ENCODE peak calls at places on chromosomes 5 and 9, in ten cellular contexts. M is psoas muscle; T is tibial artery; I is A549; B is hepatocyte; A is OCI-LY7; C is uterus; W is ovary; K is CD4-positive, CD25-positive, alpha-beta regulatory T cell; L is left ventricle myocardium inferior. D is an unnamed sample.

GRCh38 chr5:145965804-145966203 is 29.4 kb downstream of the SH3RF2 start:
- DNase-seq in M (no peak), T (no peak), I (no peak), B (no peak), A (no peak), C (no peak), W (no peak), K (no peak), L (no peak), D (no peak)

GRCh38 chr5:178624626-178625546 is 2.0 kb downstream of the CLK4 start:
- DNase-seq in M (no peak), T (no peak), I (no peak), B (no peak), A (no peak), C (no peak), W (no peak), K (no peak), L (no peak), D (no peak)

GRCh38 chr5:56686337-56687198 is 128.8 kb upstream of the MAP3K1 start:
- DNase-seq in M (no peak), T (no peak), I (no peak), B (no peak), A (peak; percentile 90), C (no peak), W (no peak), K (no peak), L (no peak), D (no peak)

GRCh38 chr5:128216860-128217531 is 133.4 kb downstream of the SLC12A2 start:
- DNase-seq in M (no peak), T (peak; percentile 31), I (no peak), B (no peak), A (no peak), C (no peak), W (no peak), K (no peak), L (peak; percentile 28), D (no peak)

GRCh38 chr9:81557957-81558791 is 131.2 kb downstream of the TLE1 start:
- DNase-seq in M (no peak), T (no peak), I (no peak), B (no peak), A (no peak), C (peak; percentile 52), W (no peak), K (no peak), L (no peak), D (no peak)

GRCh38 chr5:136053336-136054121 is 24.7 kb downstream of the TGFBI start:
- DNase-seq in M (peak; percentile 72), T (peak; percentile 85), I (peak; percentile 95), B (peak; percentile 91), A (no peak), C (no peak), W (no peak), K (no peak), L (no peak), D (peak; percentile 91)

GRCh38 chr9:84773023-84773422 is 103.5 kb downstream of the NTRK2 start:
- DNase-seq in M (no peak), T (no peak), I (no peak), B (no peak), A (no peak), C (no peak), W (no peak), K (no peak), L (no peak), D (no peak)

GRCh38 chr5:135993894-135994514 is 34.8 kb upstream of the TGFBI start:
- DNase-seq in M (no peak), T (no peak), I (peak; percentile 78), B (peak; percentile 45), A (no peak), C (peak; percentile 44), W (no peak), K (no peak), L (no peak), D (no peak)

GRCh38 chr9:100426532-100427365 is at the start of gene MSANTD3:
- DNase-seq in M (peak; percentile 81), T (peak; percentile 35), I (peak; percentile 77), B (peak; percentile 90), A (peak; percentile 81), C (peak; percentile 51), W (peak; percentile 61), K (peak; percentile 46), L (peak; percentile 74), D (peak; percentile 60)

GRCh38 chr9:93636172-93636661 is 59.8 kb downstream of the PHF2 start:
- DNase-seq in M (no peak), T (no peak), I (no peak), B (no peak), A (no peak), C (no peak), W (peak; percentile 9), K (no peak), L (no peak), D (peak; percentile 30)

DNA sequence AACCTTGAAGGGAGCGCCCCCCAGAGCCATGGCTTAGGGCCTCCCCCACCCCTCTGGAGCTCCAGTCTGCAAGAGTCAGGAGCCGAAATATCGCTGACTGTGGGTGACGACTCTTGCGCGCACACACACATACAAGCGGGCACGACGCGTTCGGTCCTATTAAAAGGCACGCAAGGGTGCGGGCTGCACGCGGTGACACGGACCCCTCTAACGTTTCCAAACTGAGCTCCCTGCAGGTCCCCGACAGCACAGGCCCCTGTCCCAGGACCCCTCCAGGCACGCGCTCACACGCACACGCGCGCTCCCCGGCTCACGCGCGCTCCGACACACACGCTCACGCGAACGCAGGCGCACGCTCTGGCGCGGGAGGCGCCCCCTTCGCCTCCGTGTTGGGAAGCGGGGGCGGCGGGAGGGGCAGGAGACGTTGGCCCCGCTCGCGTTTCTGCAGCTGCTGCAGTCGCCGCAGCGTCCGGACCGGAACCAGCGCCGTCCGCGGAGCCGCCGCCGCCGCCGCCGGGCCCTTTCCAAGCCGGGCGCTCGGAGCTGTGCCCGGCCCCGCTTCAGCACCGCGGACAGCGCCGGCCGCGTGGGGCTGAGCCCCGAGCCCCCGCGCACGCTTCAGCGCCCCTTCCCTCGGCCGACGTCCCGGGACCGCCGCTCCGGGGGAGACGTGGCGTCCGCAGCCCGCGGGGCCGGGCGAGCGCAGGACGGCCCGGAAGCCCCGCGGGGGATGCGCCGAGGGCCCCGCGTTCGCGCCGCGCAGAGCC is at the start of gene GRIN1:
- DNase-seq in M (no peak), T (no peak), I (no peak), B (peak; percentile 80), A (no peak), C (no peak), W (no peak), K (no peak), L (no peak), D (no peak)
- H3K4me3 ChIP-seq in M (peak within 1 kb of the TSS; percentile 15), T (no peak within 1 kb of the TSS), I (no peak within 1 kb of the TSS), B (no peak within 1 kb of the TSS), A (no peak within 1 kb of the TSS), C (no peak within 1 kb of the TSS), W (no peak within 1 kb of the TSS), K (no peak within 1 kb of the TSS), L (peak within 1 kb of the TSS; percentile 49), D (no peak within 1 kb of the TSS)

GRCh38 chr9:127537014-127537413 is 75.1 kb upstream of the STXBP1 start:
- DNase-seq in M (no peak), T (no peak), I (no peak), B (no peak), A (no peak), C (no peak), W (no peak), K (no peak), L (no peak), D (no peak)
- H3K27ac ChIP-seq in M (no peak overlapping the region), T (peak overlapping the region; percentile 56), I (no peak overlapping the region), B (peak overlapping the region; percentile 48), A (no peak overlapping the region), C (peak overlapping the region; percentile 84), W (peak overlapping the region; percentile 49), K (no peak overlapping the region), L (peak overlapping the region; percentile 18), D (peak overlapping the region; percentile 84)

DNA sequence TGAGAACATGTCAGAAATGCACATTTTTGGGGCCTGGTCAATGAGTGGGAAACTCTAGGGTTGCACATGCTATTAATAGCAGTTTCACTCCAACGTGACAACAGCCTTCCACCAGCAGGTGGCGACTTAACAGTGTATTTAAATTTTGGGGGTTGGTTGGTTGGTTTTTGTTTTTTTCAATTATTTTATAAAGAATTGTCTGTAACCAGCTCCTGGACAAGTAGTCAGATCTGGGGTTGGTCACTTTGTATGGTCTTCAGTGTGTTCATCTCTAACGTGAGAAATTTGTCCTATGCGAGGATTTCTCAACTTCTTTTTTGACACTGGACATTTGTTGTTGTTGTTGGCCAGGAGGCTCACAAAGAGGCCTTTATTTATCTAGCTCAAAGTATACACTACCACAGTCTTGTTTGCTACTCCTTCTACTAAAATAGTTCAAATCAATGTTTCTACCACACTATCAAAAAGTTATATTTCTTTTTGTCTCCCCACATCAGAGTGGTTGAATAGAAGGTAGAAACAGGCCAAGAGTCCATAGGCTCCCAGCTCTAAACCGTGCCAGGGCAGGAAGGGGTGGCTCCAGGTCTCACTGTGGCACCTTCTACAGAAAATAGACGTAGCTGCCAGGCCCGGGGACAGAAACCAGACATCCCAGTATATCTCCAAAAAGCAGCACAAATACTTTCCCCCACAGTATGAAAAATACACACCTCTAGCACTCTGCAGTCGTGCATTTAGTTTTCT is 110.4 kb downstream of the TRPM6 start:
- DNase-seq in M (peak; percentile 66), T (peak; percentile 71), I (peak; percentile 57), B (peak; percentile 84), A (peak; percentile 76), C (peak; percentile 53), W (peak; percentile 62), K (peak; percentile 47), L (peak; percentile 44), D (no peak)
- H3K4me3 ChIP-seq in M (no peak overlapping the region), T (no peak overlapping the region), I (no peak overlapping the region), B (no peak overlapping the region), A (no peak overlapping the region), C (no peak overlapping the region), W (no peak overlapping the region), K (no peak overlapping the region), L (no peak overlapping the region), D (no peak overlapping the region)

GRCh38 chr9:70114898-70115297 is 71.2 kb downstream of the MAMDC2 start:
- DNase-seq in M (no peak), T (no peak), I (no peak), B (no peak), A (no peak), C (no peak), W (no peak), K (no peak), L (no peak), D (no peak)

GRCh38 chr9:70111042-70111602 is 67.5 kb downstream of the MAMDC2 start:
- DNase-seq in M (peak; percentile 88), T (peak; percentile 84), I (peak; percentile 66), B (peak; percentile 86), A (peak; percentile 65), C (peak; percentile 87), W (peak; percentile 88), K (peak; percentile 9), L (peak; percentile 83), D (no peak)

GRCh38 chr9:70111641-70112236 is 68.1 kb downstream of the MAMDC2 start:
- DNase-seq in M (no peak), T (no peak), I (no peak), B (peak; percentile 22), A (no peak), C (no peak), W (no peak), K (no peak), L (no peak), D (no peak)

GRCh38 chr9:70113403-70114022 is 69.9 kb downstream of the MAMDC2 start:
- DNase-seq in M (peak; percentile 68), T (peak; percentile 68), I (peak; percentile 64), B (peak; percentile 67), A (peak; percentile 43), C (peak; percentile 59), W (peak; percentile 71), K (no peak), L (peak; percentile 52), D (no peak)

DNA sequence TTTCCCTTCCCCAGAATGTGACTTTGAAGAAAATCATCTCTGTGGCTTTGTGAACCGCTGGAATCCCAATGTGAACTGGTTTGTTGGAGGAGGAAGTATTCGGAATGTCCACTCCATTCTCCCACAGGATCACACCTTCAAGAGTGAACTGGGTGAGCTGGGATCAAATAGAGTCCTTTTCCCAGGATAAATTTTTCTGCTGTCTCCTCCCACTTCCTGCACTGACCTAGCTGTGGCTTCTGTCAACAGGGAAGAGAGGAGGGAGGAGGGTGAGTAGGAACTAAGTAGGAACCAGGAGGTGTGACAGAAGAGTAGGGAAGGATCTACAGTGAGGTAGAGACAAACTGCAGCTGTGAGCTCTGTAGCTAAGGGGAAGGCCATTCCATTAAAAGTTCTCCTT is 69.3 kb downstream of the MAMDC2 start:
- DNase-seq in M (no peak), T (no peak), I (no peak), B (no peak), A (no peak), C (no peak), W (no peak), K (no peak), L (no peak), D (no peak)
- H3K27ac ChIP-seq in M (no peak overlapping the region), T (no peak overlapping the region), I (no peak overlapping the region), B (no peak overlapping the region), A (no peak overlapping the region), C (no peak overlapping the region), W (no peak overlapping the region), K (no peak overlapping the region), L (no peak overlapping the region), D (peak overlapping the region; percentile 68)

D was measured in RWPE2.